ENCODE peak calls at places on chromosomes 3 and 15, in eight cellular contexts. D is BE2C, G is sigmoid colon, M is adrenal gland, V is cardiac muscle cell, X is K562, L is lung, Q is HCT116. H is an unnamed sample.

GRCh38 chr3:81565066-81565465 is 196.4 kb downstream of the GBE1 start:
- DNase-seq in X (no peak), D (no peak), L (no peak), M (no peak), V (no peak), Q (no peak), G (no peak), H (no peak)

GRCh38 chr15:60362318-60363023 is 35.3 kb downstream of the ANXA2 start:
- DNase-seq in V (no peak), X (peak; percentile 22), L (no peak), G (no peak), M (no peak), D (no peak), Q (no peak), H (peak; percentile 44)

GRCh38 chr3:189071452-189071851 is 100.3 kb upstream of the TPRG1 start:
- DNase-seq in L (no peak), Q (no peak), M (no peak), G (no peak), V (no peak), D (no peak), X (no peak), H (no peak)

GRCh38 chr15:97156739-97157265 is 803.7 kb upstream of the ARRDC4 start:
- DNase-seq in V (no peak), L (no peak), X (no peak), M (no peak), G (no peak), Q (no peak), D (no peak), H (no peak)

GRCh38 chr3:101994386-101994785 is 145.1 kb downstream of the NFKBIZ start:
- DNase-seq in D (no peak), G (no peak), M (no peak), Q (no peak), L (no peak), X (no peak), V (no peak), H (no peak)

GRCh38 chr15:84926491-84927220 is 42.2 kb downstream of the SLC28A1 start:
- DNase-seq in X (no peak), Q (no peak), V (no peak), M (no peak), L (no peak), G (peak; percentile 35), D (no peak), H (no peak)

GRCh38 chr3:73801444-73801843 is 176.7 kb upstream of the PDZRN3 start:
- DNase-seq in X (no peak), D (no peak), Q (no peak), G (no peak), V (no peak), L (no peak), M (no peak), H (no peak)

GRCh38 chr15:49898575-49899283 is 220.3 kb downstream of the ATP8B4 start:
- DNase-seq in X (no peak), M (no peak), V (no peak), Q (no peak), D (no peak), L (no peak), G (no peak), H (no peak)

GRCh38 chr15:74793135-74794028 is 11.5 kb downstream of the CSK start:
- DNase-seq in V (no peak), Q (no peak), M (no peak), X (no peak), D (no peak), L (no peak), G (peak; percentile 59), H (peak; percentile 50)

GRCh38 chr3:183038764-183039163 is 58.4 kb upstream of the DCUN1D1 start:
- DNase-seq in G (no peak), L (no peak), M (peak; percentile 87), V (no peak), Q (no peak), D (no peak), X (no peak), H (no peak)

GRCh38 chr3:142568393-142569017 is 10.0 kb downstream of the ATR start:
- DNase-seq in L (no peak), D (no peak), V (no peak), Q (no peak), M (no peak), G (no peak), X (peak; percentile 9), H (no peak)

GRCh38 chr3:36957862-36958686 is 13.2 kb upstream of the TRANK1 start:
- DNase-seq in V (no peak), M (no peak), X (peak; percentile 96), L (no peak), G (no peak), Q (no peak), D (no peak), H (no peak)

GRCh38 chr3:135513106-135514063 is 452.1 kb upstream of the PPP2R3A start:
- DNase-seq in L (no peak), D (peak; percentile 38), V (no peak), Q (peak; percentile 60), M (peak; percentile 64), X (peak; percentile 79), G (no peak), H (peak; percentile 50)

GRCh38 chr3:89303721-89304120 is 196.3 kb downstream of the EPHA3 start:
- DNase-seq in X (no peak), V (no peak), Q (no peak), D (no peak), G (no peak), L (no peak), M (no peak), H (no peak)

GRCh38 chr3:12490547-12490946 is 6.3 kb downstream of the TSEN2 start:
- DNase-seq in M (peak; percentile 48), Q (no peak), L (no peak), X (no peak), G (no peak), D (no peak), V (no peak), H (no peak)

DNA sequence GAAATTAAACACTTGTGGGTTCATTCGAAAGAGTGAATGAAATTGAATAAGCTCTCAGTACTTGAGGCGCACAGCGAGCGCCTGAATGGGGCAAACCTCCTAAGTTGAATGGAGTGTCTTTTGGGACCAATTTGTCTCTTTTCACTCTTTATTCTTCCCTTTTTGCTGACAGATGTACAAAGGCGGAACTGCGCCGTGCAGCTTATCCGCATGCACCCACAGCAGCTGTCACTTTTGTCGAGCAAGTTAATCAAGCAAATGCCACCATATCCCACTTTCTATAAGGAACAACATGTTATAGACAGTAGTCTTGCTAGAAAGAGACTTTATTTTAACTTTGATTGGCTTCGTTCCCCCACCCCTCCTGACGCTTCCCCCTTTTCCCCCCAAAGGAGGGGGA is 47.9 kb upstream of the FEZF2 start:
- DNase-seq in X (no peak), Q (no peak), L (no peak), M (no peak), D (no peak), V (no peak), G (no peak), H (no peak)
- H3K36me3 ChIP-seq in X (no peaks in the 10 kb centered on the region), Q (no peaks in the 10 kb centered on the region), L (no peaks in the 10 kb centered on the region), M (no peaks in the 10 kb centered on the region), D (no peaks in the 10 kb centered on the region), V (no peaks in the 10 kb centered on the region), G (no peaks in the 10 kb centered on the region), H (no peaks in the 10 kb centered on the region)

GRCh38 chr15:31480356-31481058 is 153.9 kb downstream of the KLF13 start:
- DNase-seq in G (peak; percentile 63), X (no peak), Q (no peak), L (no peak), V (no peak), M (peak; percentile 45), D (no peak), H (no peak)
- H3K4me3 ChIP-seq in G (no peak overlapping the region), X (no peak overlapping the region), Q (no peak overlapping the region), L (no peak overlapping the region), V (no peak overlapping the region), M (no peak overlapping the region), D (no peak overlapping the region), H (no peak overlapping the region)

GRCh38 chr3:292038-292437 is 95.5 kb downstream of the CHL1 start:
- DNase-seq in Q (no peak), L (no peak), M (no peak), G (no peak), X (no peak), V (no peak), D (no peak), H (no peak)

GRCh38 chr3:288383-288782 is 91.8 kb downstream of the CHL1 start:
- DNase-seq in V (no peak), G (no peak), X (no peak), L (no peak), D (no peak), M (no peak), Q (no peak), H (no peak)

GRCh38 chr3:294581-294980 is 98.0 kb downstream of the CHL1 start:
- DNase-seq in Q (no peak), D (no peak), M (no peak), L (no peak), V (no peak), G (no peak), X (no peak), H (no peak)

GRCh38 chr3:294096-294495 is 97.5 kb downstream of the CHL1 start:
- DNase-seq in Q (no peak), G (no peak), L (peak; percentile 35), X (no peak), D (no peak), V (no peak), M (no peak), H (no peak)

GRCh38 chr3:291028-291427 is 94.5 kb downstream of the CHL1 start:
- DNase-seq in D (no peak), Q (no peak), X (no peak), G (no peak), M (no peak), L (no peak), V (no peak), H (no peak)
- H3K9me3 ChIP-seq in D (no peaks in the 10 kb centered on the region), Q (peaks cover 13% of the 10 kb centered on the region), X (no peaks in the 10 kb centered on the region), G (no peaks in the 10 kb centered on the region), M (no peaks in the 10 kb centered on the region), L (no peaks in the 10 kb centered on the region), V (no peaks in the 10 kb centered on the region), H (no peaks in the 10 kb centered on the region)

GRCh38 chr15:78540135-78540954 is at the start of gene PSMA4:
- DNase-seq in X (peak; percentile 94), G (peak; percentile 96), M (peak; percentile 96), D (peak; percentile 94), Q (peak; percentile 48), L (peak; percentile 93), V (peak; percentile 86), H (peak; percentile 91)

GRCh38 chr15:78538358-78538757 is 1.9 kb upstream of the PSMA4 start:
- DNase-seq in X (no peak), M (no peak), V (no peak), D (no peak), Q (no peak), G (no peak), L (no peak), H (no peak)

GRCh38 chr15:78540955-78541743 is 905 bp downstream of the PSMA4 start:
- DNase-seq in D (no peak), V (no peak), X (peak; percentile 21), Q (no peak), G (no peak), M (no peak), L (no peak), H (no peak)

GRCh38 chr15:78541744-78542034 is 1.4 kb downstream of the PSMA4 start:
- DNase-seq in L (no peak), G (no peak), D (no peak), M (no peak), V (no peak), X (no peak), Q (no peak), H (no peak)

DNA sequence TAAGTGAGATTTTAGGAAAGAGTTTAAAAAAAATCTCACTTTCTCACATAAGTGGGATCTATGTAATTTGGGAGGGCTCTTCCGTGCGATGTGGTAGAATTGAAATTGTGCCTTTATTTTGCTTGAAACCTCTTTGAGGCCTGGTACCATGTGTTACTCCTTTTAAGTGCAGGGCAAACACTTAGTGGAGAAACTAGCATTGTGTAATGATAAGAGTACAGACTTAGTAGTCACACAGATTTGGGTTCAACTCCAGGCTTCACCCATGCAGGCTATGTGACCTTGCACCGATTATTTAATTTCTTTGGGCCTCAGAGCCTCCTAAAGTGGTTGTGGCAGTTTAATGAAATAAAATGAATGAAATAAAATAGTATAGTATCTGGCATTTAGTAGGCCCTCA is 2.4 kb downstream of the PSMA4 start:
- DNase-seq in M (no peak), V (no peak), Q (no peak), L (no peak), G (no peak), D (no peak), X (no peak), H (no peak)
- H3K36me3 ChIP-seq in M (no peaks in the 10 kb centered on the region), V (peaks cover 49% of the 10 kb centered on the region), Q (peaks cover 44% of the 10 kb centered on the region), L (peaks cover 15% of the 10 kb centered on the region), G (peaks cover 13% of the 10 kb centered on the region), D (peaks cover 49% of the 10 kb centered on the region), X (peaks cover 62% of the 10 kb centered on the region), H (peaks cover 62% of the 10 kb centered on the region)

H was measured in MG63.